ENCODE peak calls at places on chromosomes 3 and 15, in six cellular contexts. Z, Q, F, O, K and L are unnamed samples.

GRCh38 chr3:11005686-11006256 is 13.2 kb downstream of the SLC6A1 start:
- DNase-seq in Z (no peak), F (no peak), K (no peak), O (no peak), Q (no peak), L (no peak)

GRCh38 chr3:123244128-123244527 is 42.4 kb downstream of the SEC22A start:
- DNase-seq in Z (no peak), F (no peak), O (no peak), K (no peak), Q (no peak), L (no peak)

GRCh38 chr15:81865850-81866537 is 179.8 kb downstream of the MEX3B start:
- DNase-seq in Z (no peak), O (no peak), Q (no peak), K (no peak), F (no peak), L (no peak)

GRCh38 chr15:62545392-62546227 is 380.5 kb upstream of the C2CD4B start:
- DNase-seq in O (peak; percentile 58), F (peak; percentile 75), Q (peak; percentile 22), Z (no peak), K (peak; percentile 74), L (no peak)

GRCh38 chr3:108311797-108312196 is 15.4 kb downstream of the HHLA2 start:
- DNase-seq in F (no peak), O (no peak), Q (no peak), K (no peak), Z (no peak), L (no peak)

GRCh38 chr3:177451277-177451880 is 254.1 kb upstream of the TBL1XR1 start:
- DNase-seq in Z (no peak), O (no peak), K (no peak), F (no peak), Q (no peak), L (no peak)

GRCh38 chr3:39189648-39190269 is 2.6 kb downstream of the XIRP1 start:
- DNase-seq in Z (peak; percentile 74), K (no peak), Q (peak; percentile 76), O (peak; percentile 77), F (peak; percentile 79), L (peak; percentile 78)

GRCh38 chr3:100783619-100784018 is 74.3 kb downstream of the TFG start:
- DNase-seq in Z (no peak), F (no peak), O (no peak), K (no peak), Q (no peak), L (no peak)

GRCh38 chr3:138042043-138042442 is 32.1 kb downstream of the CLDN18 start:
- DNase-seq in Q (no peak), K (no peak), Z (no peak), F (no peak), O (no peak), L (no peak)

GRCh38 chr3:24370352-24370751 is 124.3 kb downstream of the THRB start:
- DNase-seq in Z (no peak), O (no peak), K (no peak), F (no peak), Q (no peak), L (no peak)

GRCh38 chr15:51775967-51776816 is 24.8 kb downstream of the TMOD2 start:
- DNase-seq in O (no peak), K (no peak), F (peak; percentile 56), Q (peak; percentile 33), Z (no peak), L (peak; percentile 61)

GRCh38 chr3:88150371-88150770 is 612 bp downstream of the C3orf38 start:
- DNase-seq in F (no peak), Z (no peak), K (no peak), Q (no peak), O (no peak), L (peak; percentile 72)

GRCh38 chr3:148150141-148150540 is 547.6 kb upstream of the AGTR1 start:
- DNase-seq in Q (no peak), O (no peak), F (no peak), K (no peak), Z (no peak), L (no peak)
- TF ChIP-seq POLR2A in Q (no peak), O (no peak), F (no peak), K (no peak), Z (no peak), L (no peak)

GRCh38 chr3:178546079-178546478 is 9.8 kb downstream of the KCNMB2 start:
- DNase-seq in Q (no peak), F (no peak), Z (no peak), O (no peak), K (no peak), L (no peak)

GRCh38 chr3:178540184-178540583 is 3.9 kb downstream of the KCNMB2 start:
- DNase-seq in K (no peak), Q (no peak), F (no peak), Z (no peak), O (no peak), L (no peak)

GRCh38 chr3:178545337-178545736 is 9.1 kb downstream of the KCNMB2 start:
- DNase-seq in Q (no peak), F (no peak), Z (no peak), K (no peak), O (no peak), L (no peak)
- TF ChIP-seq POLR2A in Q (no peak), F (no peak), Z (no peak), K (no peak), O (no peak), L (no peak)

GRCh38 chr15:31364301-31365031 is 37.8 kb downstream of the KLF13 start:
- DNase-seq in Q (no peak), F (no peak), O (no peak), Z (no peak), K (no peak), L (peak; percentile 90)

GRCh38 chr15:31367021-31367729 is 40.5 kb downstream of the KLF13 start:
- DNase-seq in Z (no peak), O (no peak), F (no peak), Q (no peak), K (no peak), L (no peak)

GRCh38 chr15:31365032-31365654 is 38.5 kb downstream of the KLF13 start:
- DNase-seq in O (no peak), K (no peak), F (no peak), Z (no peak), Q (no peak), L (peak; percentile 46)

GRCh38 chr15:31366169-31366734 is 39.6 kb downstream of the KLF13 start:
- DNase-seq in F (no peak), K (peak; percentile 70), Q (no peak), Z (no peak), O (no peak), L (no peak)

DNA sequence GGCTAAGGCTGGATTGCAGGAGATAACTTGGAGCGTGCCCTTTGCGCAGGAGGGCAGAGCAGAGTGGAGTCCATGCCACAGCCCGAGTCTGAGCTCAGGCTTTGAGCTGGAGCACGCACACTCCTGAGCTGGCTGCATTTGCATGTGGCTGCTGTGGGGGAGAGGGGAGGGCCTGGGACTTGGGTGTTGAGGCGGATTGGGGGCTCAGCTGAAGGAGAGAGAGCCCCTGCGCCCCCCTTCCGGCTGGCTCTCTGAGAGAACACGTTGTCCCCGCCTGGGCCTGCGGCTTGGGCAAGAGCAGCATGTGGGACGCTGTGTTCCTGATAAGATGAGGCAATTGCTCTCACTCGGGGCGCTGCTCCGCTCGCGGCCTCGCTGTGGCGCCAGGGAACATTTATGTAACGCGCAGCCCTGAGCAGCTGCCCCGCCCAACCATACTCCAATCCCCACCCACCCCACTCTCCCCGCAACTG is 39.1 kb downstream of the KLF13 start:
- DNase-seq in O (peak; percentile 87), F (peak; percentile 97), Z (no peak), K (peak; percentile 96), Q (peak; percentile 91), L (peak; percentile 97)
- TF ChIP-seq POLR2A in O (no peak), F (no peak), Z (no peak), K (no peak), Q (peak; percentile 40), L (peak; percentile 66)

GRCh38 chr15:42734076-42734672 is 2.8 kb downstream of the CDAN1 start:
- DNase-seq in O (no peak), K (no peak), F (no peak), Q (no peak), Z (no peak), L (peak; percentile 33)
- TF ChIP-seq POLR2A in O (no peak), K (no peak), F (no peak), Q (no peak), Z (no peak), L (no peak)

DNA sequence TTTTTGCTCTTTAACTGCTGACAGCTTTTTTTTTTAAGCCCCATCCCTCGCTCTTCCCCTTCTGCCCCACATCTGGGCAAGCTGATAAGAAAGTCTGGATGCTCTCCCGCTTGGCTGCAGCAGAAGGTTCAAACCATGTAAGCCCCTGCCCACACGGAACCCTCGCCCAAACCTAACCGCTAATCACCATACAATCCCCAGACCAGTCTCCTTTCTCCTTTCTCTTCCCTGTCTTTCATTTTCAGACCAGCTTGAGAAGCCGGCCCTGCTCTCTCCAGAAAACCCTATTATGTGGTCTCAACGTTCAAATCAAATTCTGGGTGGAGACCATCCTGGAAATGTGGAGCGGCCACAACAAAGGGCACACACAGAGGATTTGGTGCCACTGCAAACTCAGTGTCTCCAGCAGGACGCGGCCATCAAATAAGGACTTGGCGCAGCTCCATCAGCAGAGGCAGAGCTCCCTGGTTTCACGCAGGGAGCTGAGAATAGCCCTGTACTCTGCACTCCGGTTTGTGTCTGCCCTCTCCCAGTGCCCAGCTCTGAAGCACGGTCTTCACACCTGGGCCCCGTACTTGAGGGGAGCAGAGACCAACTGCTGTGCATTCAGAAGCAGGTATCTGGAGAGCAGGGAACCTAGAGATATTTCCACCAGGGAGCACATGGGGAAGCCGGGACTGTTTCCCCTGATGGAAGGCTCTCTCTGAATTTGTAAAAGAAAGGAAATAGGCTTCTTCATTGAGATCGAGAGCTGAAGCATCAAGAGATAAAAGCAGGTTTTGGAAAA is 92.6 kb downstream of the XXYLT1 start:
- DNase-seq in O (no peak), Q (no peak), Z (no peak), F (peak; percentile 59), K (no peak), L (peak; percentile 94)
- TF ChIP-seq POLR2A in O (no peak), Q (no peak), Z (no peak), F (no peak), K (no peak), L (peak; percentile 79)

GRCh38 chr3:121324320-121324719 is 221.5 kb downstream of the POLQ start:
- DNase-seq in Q (no peak), F (no peak), Z (no peak), K (no peak), O (no peak), L (no peak)
- TF ChIP-seq POLR2A in Q (no peak), F (no peak), Z (no peak), K (no peak), O (no peak), L (no peak)

DNA sequence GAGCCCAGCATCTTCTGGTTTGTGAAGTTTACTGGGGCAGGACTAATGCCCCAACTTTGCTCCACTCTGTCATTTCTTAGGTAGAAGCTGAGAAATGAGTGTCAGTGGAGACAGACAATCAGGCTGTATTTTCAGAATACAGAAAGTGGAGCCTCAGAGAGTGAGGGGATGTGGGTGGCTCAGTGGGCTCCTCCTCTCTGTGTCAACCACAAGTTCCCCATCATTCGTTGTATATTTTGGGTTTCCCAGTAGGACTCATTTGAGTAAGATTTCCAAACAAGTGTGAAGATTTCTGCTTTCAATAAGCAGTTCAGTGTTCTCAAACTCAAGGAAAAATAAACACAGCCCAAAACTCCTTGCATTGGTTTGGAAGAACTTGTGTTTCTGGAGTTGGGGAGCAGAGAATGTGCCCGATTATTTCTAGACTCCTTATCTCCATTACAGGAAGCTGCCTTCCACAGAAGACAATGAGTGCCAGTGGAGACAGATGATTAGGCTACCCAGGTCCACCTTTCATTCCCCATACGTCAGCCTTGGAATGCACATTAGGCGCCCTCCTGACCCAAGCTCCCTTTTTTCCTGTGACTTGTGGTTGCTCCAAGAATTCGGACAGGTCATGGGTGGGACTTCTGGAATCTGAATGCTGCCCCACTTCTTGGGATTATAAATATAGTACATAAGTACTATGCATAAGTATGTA is 792.1 kb upstream of the LMCD1 start:
- DNase-seq in F (no peak), K (no peak), Z (no peak), O (no peak), Q (no peak), L (no peak)
- TF ChIP-seq POLR2A in F (no peak), K (no peak), Z (no peak), O (no peak), Q (no peak), L (no peak)

GRCh38 chr15:40825661-40826088 is 2.8 kb downstream of the PPP1R14D start:
- DNase-seq in O (no peak), Q (no peak), K (no peak), F (peak; percentile 41), Z (no peak), L (no peak)
- TF ChIP-seq POLR2A in O (no peak), Q (no peak), K (no peak), F (no peak), Z (no peak), L (no peak)